ENCODE peak calls at places on chromosome 5, in ten cellular contexts. J is NCI-H1436; M is CD4-positive, alpha-beta memory T cell; R is foreskin fibroblast; G is T-helper 2 cell; W is spleen; F is aorta; L is NCI-H510A treated with DMSO at 0.1 percent for 48 hours; I is stimulated activated effector memory CD8-positive, alpha-beta T cell treated with anti-CD3 and anti-CD28 coated beads, Interleukin-12 subunit alpha, Interleukin-12 subunit beta, amount 100 ng/mL, for 72 hours; Y is CD4-positive, CD25-positive, alpha-beta regulatory T cell. H is an unnamed sample.

GRCh38 chr5:128782446-128782845 is 182.8 kb upstream of the SLC27A6 start:
- DNase-seq in J (no peak), M (no peak), R (peak), G (no peak), W (no peak), F (peak), L (no peak), I (no peak), Y (no peak), H (no peak)

GRCh38 chr5:142339781-142340180 is 15.0 kb upstream of the SPRY4 start:
- DNase-seq in J (no peak), M (no peak), R (no peak), G (no peak), W (no peak), F (no peak), L (no peak), I (no peak), Y (no peak), H (no peak)

GRCh38 chr5:132965120-132965519 is 1.7 kb upstream of the AFF4 start:
- DNase-seq in J (no peak), M (no peak), R (no peak), G (no peak), W (no peak), F (no peak), L (no peak), I (no peak), Y (no peak), H (no peak)

GRCh38 chr5:137734962-137735530 is 843 bp downstream of the KLHL3 start:
- DNase-seq in J (no peak), M (peak), R (no peak), G (peak), W (peak), F (peak), L (peak), I (no peak), Y (no peak), H (peak)

GRCh38 chr5:163916376-163916775 is 411.0 kb downstream of the MAT2B start:
- DNase-seq in J (no peak), M (peak), R (no peak), G (peak), W (no peak), F (no peak), L (no peak), I (no peak), Y (no peak), H (peak)

GRCh38 chr5:33049298-33049697 is 338.2 kb downstream of the NPR3 start:
- DNase-seq in J (no peak), M (no peak), R (peak), G (no peak), W (no peak), F (peak), L (no peak), I (no peak), Y (no peak), H (no peak)

GRCh38 chr5:164060956-164061355 is 555.5 kb downstream of the MAT2B start:
- DNase-seq in J (no peak), M (no peak), R (no peak), G (no peak), W (no peak), F (no peak), L (no peak), I (no peak), Y (no peak), H (no peak)

GRCh38 chr5:24905123-24905522 is 260.3 kb upstream of the CDH10 start:
- DNase-seq in J (no peak), M (no peak), R (no peak), G (no peak), W (no peak), F (no peak), L (no peak), I (no peak), Y (no peak), H (no peak)

GRCh38 chr5:19608434-19608833 is 379.6 kb downstream of the CDH18 start:
- DNase-seq in J (no peak), M (no peak), R (no peak), G (no peak), W (no peak), F (no peak), L (peak), I (no peak), Y (no peak), H (no peak)

GRCh38 chr5:78430816-78431215 is 70.4 kb downstream of the SCAMP1 start:
- DNase-seq in J (no peak), M (no peak), R (no peak), G (no peak), W (no peak), F (no peak), L (no peak), I (no peak), Y (no peak), H (no peak)

GRCh38 chr5:9927106-9927505 is 297.0 kb upstream of the TAS2R1 start:
- DNase-seq in J (no peak), M (no peak), R (peak), G (no peak), W (no peak), F (no peak), L (no peak), I (no peak), Y (no peak), H (no peak)

GRCh38 chr5:32443145-32443540 is 1.4 kb downstream of the ZFR start:
- DNase-seq in J (no peak), M (peak), R (peak), G (no peak), W (no peak), F (no peak), L (peak), I (peak), Y (peak), H (no peak)

GRCh38 chr5:4205408-4205807 is 609.8 kb downstream of the IRX1 start:
- DNase-seq in J (no peak), M (no peak), R (no peak), G (no peak), W (no peak), F (no peak), L (no peak), I (no peak), Y (no peak), H (no peak)

GRCh38 chr5:157245477-157245876 is 20.4 kb upstream of the CYFIP2 start:
- DNase-seq in J (no peak), M (no peak), R (no peak), G (no peak), W (no peak), F (no peak), L (no peak), I (no peak), Y (no peak), H (no peak)

GRCh38 chr5:168939887-168940534 is 360.8 kb upstream of the PANK3 start:
- DNase-seq in J (no peak), M (no peak), R (no peak), G (no peak), W (no peak), F (no peak), L (peak), I (no peak), Y (no peak), H (no peak)

GRCh38 chr5:72226950-72227349 is 93.1 kb downstream of the MRPS27 start:
- DNase-seq in J (no peak), M (no peak), R (no peak), G (no peak), W (no peak), F (no peak), L (no peak), I (no peak), Y (no peak), H (no peak)

GRCh38 chr5:42552597-42552996 is 129.4 kb downstream of the GHR start:
- DNase-seq in J (no peak), M (no peak), R (no peak), G (no peak), W (no peak), F (no peak), L (no peak), I (no peak), Y (no peak), H (no peak)

GRCh38 chr5:172356527-172356926 is 73.0 kb upstream of the UBTD2 start:
- DNase-seq in J (no peak), M (no peak), R (no peak), G (no peak), W (no peak), F (no peak), L (no peak), I (no peak), Y (no peak), H (no peak)

GRCh38 chr5:115402822-115403577 is 106.5 kb upstream of the CCDC112 start:
- DNase-seq in J (no peak), M (no peak), R (no peak), G (no peak), W (no peak), F (no peak), L (no peak), I (no peak), Y (no peak), H (no peak)

GRCh38 chr5:36507332-36507952 is 99.0 kb upstream of the SLC1A3 start:
- DNase-seq in J (peak), M (peak), R (peak), G (peak), W (peak), F (peak), L (peak), I (peak), Y (peak), H (peak)

GRCh38 chr5:96228449-96228848 is 204.6 kb downstream of the PCSK1 start:
- DNase-seq in J (no peak), M (no peak), R (no peak), G (no peak), W (no peak), F (no peak), L (no peak), I (no peak), Y (no peak), H (no peak)

GRCh38 chr5:141604318-141604717 is 14.5 kb downstream of the DIAPH1 start:
- DNase-seq in J (no peak), M (no peak), R (peak), G (no peak), W (no peak), F (no peak), L (no peak), I (no peak), Y (no peak), H (no peak)

GRCh38 chr5:101679816-101680215 is 616.3 kb downstream of the SLCO4C1 start:
- DNase-seq in J (no peak), M (no peak), R (no peak), G (no peak), W (no peak), F (no peak), L (no peak), I (no peak), Y (no peak), H (no peak)

GRCh38 chr5:79621056-79621455 is 8.8 kb downstream of the TENT2 start:
- DNase-seq in J (no peak), M (no peak), R (peak), G (no peak), W (no peak), F (no peak), L (no peak), I (no peak), Y (no peak), H (no peak)

GRCh38 chr5:168661593-168662485 is 82.7 kb upstream of the PANK3 start:
- DNase-seq in J (no peak), M (no peak), R (peak), G (no peak), W (no peak), F (no peak), L (no peak), I (no peak), Y (no peak), H (no peak)

GRCh38 chr5:54942064-54942778 is 43.2 kb downstream of the ESM1 start:
- DNase-seq in J (no peak), M (no peak), R (no peak), G (no peak), W (no peak), F (no peak), L (no peak), I (no peak), Y (no peak), H (no peak)

GRCh38 chr5:151085517-151086031 is 4.7 kb upstream of the TNIP1 start:
- DNase-seq in J (no peak), M (peak), R (no peak), G (no peak), W (peak), F (peak), L (no peak), I (no peak), Y (peak), H (no peak)

H was measured in germinal center.